ENCODE peak calls at places on chromosomes 13 and 19, in five cellular contexts. One of them, this sample, is unnamed.

GRCh38 chr19:2578911-2579677 is 103.2 kb downstream of the GADD45B start:
- DNase-seq in left ventricle myocardium inferior: peak
- DNase-seq in brain microvascular endothelial cell: peak
- DNase-seq in activated CD4-positive, alpha-beta T cell treated with anti-CD3 and anti-CD28 coated beads, Interleukin-2, amount 50 U/mL, for 1 hour: peak
- DNase-seq in KBM-7: peak
- DNase-seq in this sample: peak

GRCh38 chr19:1133471-1133929 is 29.7 kb downstream of the GPX4 start:
- DNase-seq in left ventricle myocardium inferior: no peak
- DNase-seq in activated CD4-positive, alpha-beta T cell treated with anti-CD3 and anti-CD28 coated beads, Interleukin-2, amount 50 U/mL, for 1 hour: peak
- DNase-seq in KBM-7: peak
- DNase-seq in brain microvascular endothelial cell: no peak
- DNase-seq in this sample: no peak

GRCh38 chr19:23972161-23972560 is 57.5 kb downstream of the ZNF726 start:
- DNase-seq in left ventricle myocardium inferior: no peak
- DNase-seq in KBM-7: no peak
- DNase-seq in activated CD4-positive, alpha-beta T cell treated with anti-CD3 and anti-CD28 coated beads, Interleukin-2, amount 50 U/mL, for 1 hour: no peak
- DNase-seq in brain microvascular endothelial cell: no peak
- DNase-seq in this sample: no peak

GRCh38 chr19:492091-492531 is 4.2 kb upstream of the MADCAM1 start:
- DNase-seq in KBM-7: no peak
- DNase-seq in activated CD4-positive, alpha-beta T cell treated with anti-CD3 and anti-CD28 coated beads, Interleukin-2, amount 50 U/mL, for 1 hour: peak
- DNase-seq in left ventricle myocardium inferior: no peak
- DNase-seq in brain microvascular endothelial cell: no peak
- DNase-seq in this sample: no peak

GRCh38 chr19:488505-489417 is 7.5 kb upstream of the MADCAM1 start:
- DNase-seq in brain microvascular endothelial cell: peak
- DNase-seq in KBM-7: peak
- DNase-seq in activated CD4-positive, alpha-beta T cell treated with anti-CD3 and anti-CD28 coated beads, Interleukin-2, amount 50 U/mL, for 1 hour: peak
- DNase-seq in left ventricle myocardium inferior: peak
- DNase-seq in this sample: peak

GRCh38 chr19:34962281-34962944 is 1.6 kb downstream of the ZNF792 start:
- DNase-seq in activated CD4-positive, alpha-beta T cell treated with anti-CD3 and anti-CD28 coated beads, Interleukin-2, amount 50 U/mL, for 1 hour: no peak
- DNase-seq in left ventricle myocardium inferior: no peak
- DNase-seq in brain microvascular endothelial cell: no peak
- DNase-seq in KBM-7: peak
- DNase-seq in this sample: no peak

GRCh38 chr13:44974056-44974798 is 15.0 kb downstream of the NUFIP1 start:
- DNase-seq in brain microvascular endothelial cell: peak
- DNase-seq in KBM-7: peak
- DNase-seq in left ventricle myocardium inferior: no peak
- DNase-seq in activated CD4-positive, alpha-beta T cell treated with anti-CD3 and anti-CD28 coated beads, Interleukin-2, amount 50 U/mL, for 1 hour: no peak
- DNase-seq in this sample: peak

GRCh38 chr19:18507727-18508440 is 14.0 kb downstream of the ELL start:
- DNase-seq in left ventricle myocardium inferior: peak
- DNase-seq in KBM-7: no peak
- DNase-seq in activated CD4-positive, alpha-beta T cell treated with anti-CD3 and anti-CD28 coated beads, Interleukin-2, amount 50 U/mL, for 1 hour: no peak
- DNase-seq in brain microvascular endothelial cell: peak
- DNase-seq in this sample: no peak

GRCh38 chr19:31553844-31554215 is 204.6 kb upstream of the TSHZ3 start:
- DNase-seq in KBM-7: no peak
- DNase-seq in activated CD4-positive, alpha-beta T cell treated with anti-CD3 and anti-CD28 coated beads, Interleukin-2, amount 50 U/mL, for 1 hour: no peak
- DNase-seq in left ventricle myocardium inferior: no peak
- DNase-seq in brain microvascular endothelial cell: no peak
- DNase-seq in this sample: no peak

GRCh38 chr19:43651758-43652545 is 12.3 kb upstream of the CADM4 start:
- DNase-seq in KBM-7: peak
- DNase-seq in brain microvascular endothelial cell: peak
- DNase-seq in left ventricle myocardium inferior: no peak
- DNase-seq in activated CD4-positive, alpha-beta T cell treated with anti-CD3 and anti-CD28 coated beads, Interleukin-2, amount 50 U/mL, for 1 hour: no peak
- DNase-seq in this sample: peak

GRCh38 chr19:6811906-6812305 is 39.4 kb downstream of the VAV1 start:
- DNase-seq in activated CD4-positive, alpha-beta T cell treated with anti-CD3 and anti-CD28 coated beads, Interleukin-2, amount 50 U/mL, for 1 hour: no peak
- DNase-seq in brain microvascular endothelial cell: peak
- DNase-seq in KBM-7: peak
- DNase-seq in left ventricle myocardium inferior: no peak
- DNase-seq in this sample: no peak

GRCh38 chr19:41223431-41224234 is 4.6 kb downstream of the AXL start:
- DNase-seq in brain microvascular endothelial cell: peak
- DNase-seq in activated CD4-positive, alpha-beta T cell treated with anti-CD3 and anti-CD28 coated beads, Interleukin-2, amount 50 U/mL, for 1 hour: no peak
- DNase-seq in left ventricle myocardium inferior: no peak
- DNase-seq in KBM-7: no peak
- DNase-seq in this sample: no peak

GRCh38 chr13:51856027-51856736 is 5.6 kb upstream of the CCDC70 start:
- DNase-seq in brain microvascular endothelial cell: no peak
- DNase-seq in activated CD4-positive, alpha-beta T cell treated with anti-CD3 and anti-CD28 coated beads, Interleukin-2, amount 50 U/mL, for 1 hour: no peak
- DNase-seq in left ventricle myocardium inferior: no peak
- DNase-seq in KBM-7: no peak
- DNase-seq in this sample: no peak

GRCh38 chr13:83881917-83882625 is at the start of gene SLITRK1:
- DNase-seq in left ventricle myocardium inferior: no peak
- DNase-seq in KBM-7: peak
- DNase-seq in activated CD4-positive, alpha-beta T cell treated with anti-CD3 and anti-CD28 coated beads, Interleukin-2, amount 50 U/mL, for 1 hour: no peak
- DNase-seq in brain microvascular endothelial cell: peak
- DNase-seq in this sample: no peak

GRCh38 chr19:18437481-18438330 is at the start of gene ISYNA1:
- DNase-seq in left ventricle myocardium inferior: peak
- DNase-seq in activated CD4-positive, alpha-beta T cell treated with anti-CD3 and anti-CD28 coated beads, Interleukin-2, amount 50 U/mL, for 1 hour: peak
- DNase-seq in brain microvascular endothelial cell: peak
- DNase-seq in KBM-7: no peak
- DNase-seq in this sample: no peak

GRCh38 chr19:13056052-13056660 is 46.5 kb downstream of the LYL1 start:
- DNase-seq in activated CD4-positive, alpha-beta T cell treated with anti-CD3 and anti-CD28 coated beads, Interleukin-2, amount 50 U/mL, for 1 hour: no peak
- DNase-seq in brain microvascular endothelial cell: no peak
- DNase-seq in left ventricle myocardium inferior: peak
- DNase-seq in KBM-7: no peak
- DNase-seq in this sample: peak

GRCh38 chr19:55014714-55015113 is 23.4 kb downstream of the GP6 start:
- DNase-seq in left ventricle myocardium inferior: peak
- DNase-seq in activated CD4-positive, alpha-beta T cell treated with anti-CD3 and anti-CD28 coated beads, Interleukin-2, amount 50 U/mL, for 1 hour: no peak
- DNase-seq in KBM-7: no peak
- DNase-seq in brain microvascular endothelial cell: no peak
- DNase-seq in this sample: no peak

GRCh38 chr19:12783849-12784393 is 7.4 kb upstream of the JUNB start:
- DNase-seq in left ventricle myocardium inferior: peak
- DNase-seq in activated CD4-positive, alpha-beta T cell treated with anti-CD3 and anti-CD28 coated beads, Interleukin-2, amount 50 U/mL, for 1 hour: no peak
- DNase-seq in KBM-7: no peak
- DNase-seq in brain microvascular endothelial cell: no peak
- DNase-seq in this sample: peak

GRCh38 chr13:51625555-51626345 is 41.5 kb downstream of the WDFY2 start:
- DNase-seq in left ventricle myocardium inferior: no peak
- DNase-seq in activated CD4-positive, alpha-beta T cell treated with anti-CD3 and anti-CD28 coated beads, Interleukin-2, amount 50 U/mL, for 1 hour: no peak
- DNase-seq in brain microvascular endothelial cell: no peak
- DNase-seq in KBM-7: no peak
- DNase-seq in this sample: no peak

GRCh38 chr19:39413269-39413902 is 917 bp downstream of the PLEKHG2 start:
- DNase-seq in brain microvascular endothelial cell: no peak
- DNase-seq in left ventricle myocardium inferior: peak
- DNase-seq in activated CD4-positive, alpha-beta T cell treated with anti-CD3 and anti-CD28 coated beads, Interleukin-2, amount 50 U/mL, for 1 hour: peak
- DNase-seq in KBM-7: no peak
- DNase-seq in this sample: no peak

GRCh38 chr19:2962018-2962670 is 15.2 kb upstream of the TLE6 start:
- DNase-seq in brain microvascular endothelial cell: peak
- DNase-seq in left ventricle myocardium inferior: no peak
- DNase-seq in activated CD4-positive, alpha-beta T cell treated with anti-CD3 and anti-CD28 coated beads, Interleukin-2, amount 50 U/mL, for 1 hour: peak
- DNase-seq in KBM-7: peak
- DNase-seq in this sample: peak

GRCh38 chr19:39795001-39795400 is 16.3 kb downstream of the LEUTX start:
- DNase-seq in brain microvascular endothelial cell: no peak
- DNase-seq in activated CD4-positive, alpha-beta T cell treated with anti-CD3 and anti-CD28 coated beads, Interleukin-2, amount 50 U/mL, for 1 hour: no peak
- DNase-seq in left ventricle myocardium inferior: no peak
- DNase-seq in KBM-7: peak
- DNase-seq in this sample: no peak

GRCh38 chr19:35044317-35045117 is 3.0 kb downstream of the HPN start:
- DNase-seq in left ventricle myocardium inferior: peak
- DNase-seq in KBM-7: peak
- DNase-seq in brain microvascular endothelial cell: no peak
- DNase-seq in activated CD4-positive, alpha-beta T cell treated with anti-CD3 and anti-CD28 coated beads, Interleukin-2, amount 50 U/mL, for 1 hour: peak
- DNase-seq in this sample: peak

GRCh38 chr13:51785592-51786424 is 18.2 kb downstream of the DHRS12 start:
- DNase-seq in activated CD4-positive, alpha-beta T cell treated with anti-CD3 and anti-CD28 coated beads, Interleukin-2, amount 50 U/mL, for 1 hour: no peak
- DNase-seq in left ventricle myocardium inferior: peak
- DNase-seq in KBM-7: peak
- DNase-seq in brain microvascular endothelial cell: no peak
- DNase-seq in this sample: no peak

GRCh38 chr19:6271721-6272410 is 7.9 kb downstream of the MLLT1 start:
- DNase-seq in KBM-7: no peak
- DNase-seq in brain microvascular endothelial cell: no peak
- DNase-seq in left ventricle myocardium inferior: peak
- DNase-seq in activated CD4-positive, alpha-beta T cell treated with anti-CD3 and anti-CD28 coated beads, Interleukin-2, amount 50 U/mL, for 1 hour: no peak
- DNase-seq in this sample: peak

GRCh38 chr13:41643502-41643901 is 186.2 kb downstream of the RGCC start:
- DNase-seq in activated CD4-positive, alpha-beta T cell treated with anti-CD3 and anti-CD28 coated beads, Interleukin-2, amount 50 U/mL, for 1 hour: no peak
- DNase-seq in left ventricle myocardium inferior: no peak
- DNase-seq in brain microvascular endothelial cell: no peak
- DNase-seq in KBM-7: no peak
- DNase-seq in this sample: no peak

GRCh38 chr19:55066107-55066709 is 3.3 kb upstream of the RDH13 start:
- DNase-seq in brain microvascular endothelial cell: no peak
- DNase-seq in left ventricle myocardium inferior: no peak
- DNase-seq in activated CD4-positive, alpha-beta T cell treated with anti-CD3 and anti-CD28 coated beads, Interleukin-2, amount 50 U/mL, for 1 hour: no peak
- DNase-seq in KBM-7: no peak
- DNase-seq in this sample: no peak

GRCh38 chr13:95087746-95088305 is 213.4 kb downstream of the ABCC4 start:
- DNase-seq in brain microvascular endothelial cell: peak
- DNase-seq in KBM-7: peak
- DNase-seq in activated CD4-positive, alpha-beta T cell treated with anti-CD3 and anti-CD28 coated beads, Interleukin-2, amount 50 U/mL, for 1 hour: no peak
- DNase-seq in left ventricle myocardium inferior: no peak
- DNase-seq in this sample: no peak

GRCh38 chr13:57627663-57628062 is 3.9 kb upstream of the PCDH17 start:
- DNase-seq in left ventricle myocardium inferior: no peak
- DNase-seq in activated CD4-positive, alpha-beta T cell treated with anti-CD3 and anti-CD28 coated beads, Interleukin-2, amount 50 U/mL, for 1 hour: no peak
- DNase-seq in KBM-7: peak
- DNase-seq in brain microvascular endothelial cell: no peak
- DNase-seq in this sample: no peak

GRCh38 chr19:51356159-51356801 is 9.9 kb downstream of the ETFB start:
- DNase-seq in left ventricle myocardium inferior: no peak
- DNase-seq in activated CD4-positive, alpha-beta T cell treated with anti-CD3 and anti-CD28 coated beads, Interleukin-2, amount 50 U/mL, for 1 hour: no peak
- DNase-seq in KBM-7: no peak
- DNase-seq in brain microvascular endothelial cell: no peak
- DNase-seq in this sample: no peak

GRCh38 chr13:44244288-44244687 is 129.3 kb upstream of the SERP2 start:
- DNase-seq in KBM-7: no peak
- DNase-seq in activated CD4-positive, alpha-beta T cell treated with anti-CD3 and anti-CD28 coated beads, Interleukin-2, amount 50 U/mL, for 1 hour: no peak
- DNase-seq in left ventricle myocardium inferior: no peak
- DNase-seq in brain microvascular endothelial cell: peak
- DNase-seq in this sample: no peak

This sample was measured in lung.